ENCODE peak calls at places on chromosomes 11 and 22, in seven cellular contexts. X, C, H, R, I, D and O are unnamed samples.

GRCh38 chr11:61586792-61587430 is 6.0 kb upstream of the SYT7 start:
- DNase-seq in X (no peak), C (no peak), H (no peak), R (no peak), I (no peak), D (peak), O (no peak)

GRCh38 chr11:30579776-30580175 is 6.4 kb downstream of the MPPED2 start:
- DNase-seq in X (no peak), C (no peak), H (no peak), R (no peak), I (no peak), D (no peak), O (no peak)

GRCh38 chr11:130601141-130601540 is 152.7 kb downstream of the ADAMTS15 start:
- DNase-seq in X (no peak), C (no peak), H (no peak), R (no peak), I (no peak), D (peak), O (no peak)

GRCh38 chr11:69966583-69966835 is 111.6 kb upstream of the ANO1 start:
- DNase-seq in X (no peak), C (no peak), H (no peak), R (no peak), I (no peak), D (no peak), O (no peak)

GRCh38 chr11:59957094-59957493 is 6.7 kb upstream of the OOSP4A start:
- DNase-seq in X (no peak), C (no peak), H (no peak), R (no peak), I (peak), D (no peak), O (no peak)

GRCh38 chr11:65615950-65616574 is 486 bp downstream of the PCNX3 start:
- DNase-seq in X (peak), C (no peak), H (no peak), R (no peak), I (no peak), D (peak), O (no peak)

GRCh38 chr11:126791446-126791845 is 209.1 kb downstream of the KIRREL3 start:
- DNase-seq in X (no peak), C (no peak), H (no peak), R (no peak), I (no peak), D (peak), O (no peak)

GRCh38 chr11:76380161-76380976 is 563 bp downstream of the THAP12 start:
- DNase-seq in X (peak), C (no peak), H (peak), R (peak), I (no peak), D (peak), O (peak)

GRCh38 chr22:47129902-47130301 is 367.5 kb downstream of the TBC1D22A start:
- DNase-seq in X (no peak), C (peak), H (no peak), R (no peak), I (no peak), D (no peak), O (no peak)

GRCh38 chr22:42379961-42380537 is 52.2 kb downstream of the NFAM1 start:
- DNase-seq in X (no peak), C (no peak), H (peak), R (no peak), I (no peak), D (no peak), O (no peak)

GRCh38 chr11:119505861-119506260 is 82.9 kb upstream of the THY1 start:
- DNase-seq in X (no peak), C (no peak), H (no peak), R (no peak), I (no peak), D (no peak), O (no peak)

GRCh38 chr22:42500164-42500835 is 19.3 kb downstream of the RRP7A start:
- DNase-seq in X (peak), C (peak), H (peak), R (peak), I (no peak), D (peak), O (peak)

GRCh38 chr11:28835790-28836189 is 727.6 kb downstream of the METTL15 start:
- DNase-seq in X (no peak), C (no peak), H (no peak), R (no peak), I (no peak), D (peak), O (no peak)

GRCh38 chr11:118924591-118925585 is 838 bp downstream of the BCL9L start:
- DNase-seq in X (no peak), C (peak), H (peak), R (peak), I (no peak), D (peak), O (peak)

GRCh38 chr11:16785520-16786128 is 47.2 kb downstream of the C11orf58 start:
- DNase-seq in X (peak), C (peak), H (peak), R (peak), I (peak), D (peak), O (peak)

GRCh38 chr11:58629857-58630256 is 7.4 kb downstream of the CNTF start:
- DNase-seq in X (no peak), C (no peak), H (peak), R (no peak), I (peak), D (peak), O (no peak)

GRCh38 chr22:27470169-27470772 is 331.3 kb downstream of the MN1 start:
- DNase-seq in X (no peak), C (no peak), H (no peak), R (no peak), I (no peak), D (no peak), O (no peak)

GRCh38 chr11:69276165-69276564 is 17.8 kb upstream of the MYEOV start:
- DNase-seq in X (no peak), C (no peak), H (no peak), R (no peak), I (no peak), D (no peak), O (no peak)

GRCh38 chr11:39361557-39361956 is 2097.9 kb downstream of the LRRC4C start:
- DNase-seq in X (no peak), C (no peak), H (no peak), R (no peak), I (no peak), D (peak), O (no peak)

GRCh38 chr11:116059909-116060308 is 555.7 kb upstream of the CADM1 start:
- DNase-seq in X (no peak), C (no peak), H (no peak), R (no peak), I (no peak), D (no peak), O (no peak)

GRCh38 chr11:134994431-134994830 is 582.4 kb upstream of the B3GAT1 start:
- DNase-seq in X (no peak), C (no peak), H (no peak), R (no peak), I (no peak), D (peak), O (no peak)

GRCh38 chr22:25100402-25100801 is 99.3 kb upstream of the CRYBB3 start:
- DNase-seq in X (no peak), C (no peak), H (no peak), R (no peak), I (no peak), D (no peak), O (no peak)